ENCODE peak calls at places on chromosomes 7 and 10, in nine cellular contexts. H is left cardiac atrium; Z is activated T-cell treated with anti-CD3 and anti-CD28 coated beads, Interleukin-2, amount 50 U/mL, for 72 hours; T is pancreas; O is posterior cingulate gyrus; C is activated CD8-positive, alpha-beta memory T cell treated with anti-CD3 and anti-CD28 coated beads, Interleukin-2, amount 50 U/mL, for 48 hours; U is CD4-positive, alpha-beta T cell; V is activated gamma-delta T cell; J is HS-27A. E is an unnamed sample.

GRCh38 chr10:110681023-110681681 is 37.0 kb downstream of the RBM20 start:
- DNase-seq in H (peak), Z (peak), T (peak), O (peak), C (no peak), U (peak), V (no peak), J (no peak), E (no peak)

GRCh38 chr10:70942125-70942524 is 53.8 kb upstream of the PCBD1 start:
- DNase-seq in H (no peak), Z (no peak), T (no peak), O (no peak), C (no peak), U (no peak), V (no peak), J (no peak), E (no peak)

GRCh38 chr7:102030696-102031095 is 213.3 kb downstream of the CUX1 start:
- DNase-seq in H (no peak), Z (no peak), T (no peak), O (peak), C (no peak), U (no peak), V (no peak), J (no peak), E (no peak)

GRCh38 chr7:41567350-41568114 is 135.4 kb downstream of the INHBA start:
- DNase-seq in H (no peak), Z (no peak), T (no peak), O (no peak), C (no peak), U (no peak), V (no peak), J (no peak), E (no peak)

GRCh38 chr7:26334171-26334570 is 42.5 kb downstream of the SNX10 start:
- DNase-seq in H (no peak), Z (no peak), T (no peak), O (no peak), C (no peak), U (no peak), V (no peak), J (no peak), E (no peak)

GRCh38 chr7:268991-269390 is 21.0 kb upstream of the FOXL3 start:
- DNase-seq in H (peak), Z (no peak), T (no peak), O (peak), C (no peak), U (no peak), V (no peak), J (no peak), E (no peak)

GRCh38 chr10:127500098-127500497 is 49.0 kb upstream of the NPS start:
- DNase-seq in H (no peak), Z (no peak), T (no peak), O (no peak), C (no peak), U (no peak), V (no peak), J (no peak), E (no peak)

GRCh38 chr7:99839560-99840011 is 11.8 kb downstream of the CYP3A43 start:
- DNase-seq in H (no peak), Z (no peak), T (peak), O (no peak), C (no peak), U (no peak), V (no peak), J (no peak), E (no peak)

GRCh38 chr7:104550362-104550761 is 222.0 kb downstream of the LHFPL3 start:
- DNase-seq in H (no peak), Z (no peak), T (no peak), O (no peak), C (no peak), U (no peak), V (no peak), J (no peak), E (no peak)

GRCh38 chr7:108178393-108178792 is 48.2 kb upstream of the LAMB4 start:
- DNase-seq in H (no peak), Z (no peak), T (peak), O (no peak), C (no peak), U (no peak), V (no peak), J (no peak), E (no peak)

GRCh38 chr10:101783736-101784118 is 481 bp upstream of the NPM3 start:
- DNase-seq in H (no peak), Z (no peak), T (no peak), O (peak), C (no peak), U (no peak), V (no peak), J (no peak), E (no peak)

GRCh38 chr10:79305515-79305914 is 41.8 kb upstream of the PPIF start:
- DNase-seq in H (peak), Z (no peak), T (no peak), O (peak), C (no peak), U (no peak), V (no peak), J (no peak), E (no peak)

GRCh38 chr10:129464251-129464650 is 2.8 kb upstream of the MGMT start:
- DNase-seq in H (no peak), Z (no peak), T (no peak), O (no peak), C (no peak), U (no peak), V (no peak), J (no peak), E (no peak)

GRCh38 chr7:40945788-40946187 is 757.1 kb downstream of the INHBA start:
- DNase-seq in H (no peak), Z (no peak), T (no peak), O (no peak), C (no peak), U (no peak), V (no peak), J (no peak), E (no peak)

GRCh38 chr7:38932509-38933168 is 23.6 kb upstream of the VPS41 start:
- DNase-seq in H (peak), Z (peak), T (peak), O (peak), C (peak), U (peak), V (no peak), J (no peak), E (peak)

GRCh38 chr7:26777383-26777782 is 87.0 kb downstream of the SKAP2 start:
- DNase-seq in H (no peak), Z (no peak), T (no peak), O (no peak), C (no peak), U (no peak), V (no peak), J (no peak), E (no peak)

GRCh38 chr7:148394582-148394981 is 196.0 kb upstream of the C7orf33 start:
- DNase-seq in H (no peak), Z (no peak), T (no peak), O (no peak), C (no peak), U (no peak), V (no peak), J (no peak), E (no peak)

GRCh38 chr10:74227697-74228424 is 76.8 kb downstream of the ADK start:
- DNase-seq in H (no peak), Z (no peak), T (no peak), O (no peak), C (no peak), U (peak), V (no peak), J (no peak), E (no peak)

GRCh38 chr7:24576171-24577052 is 3.2 kb downstream of the PALS2 start:
- DNase-seq in H (no peak), Z (no peak), T (peak), O (peak), C (no peak), U (no peak), V (no peak), J (peak), E (no peak)

GRCh38 chr7:142872106-142872675 is 13.4 kb downstream of the TRPV6 start:
- DNase-seq in H (no peak), Z (no peak), T (no peak), O (no peak), C (peak), U (no peak), V (no peak), J (no peak), E (no peak)

GRCh38 chr7:31066516-31067130 is 14.5 kb downstream of the ADCYAP1R1 start:
- DNase-seq in H (no peak), Z (no peak), T (no peak), O (peak), C (no peak), U (no peak), V (no peak), J (no peak), E (no peak)

GRCh38 chr10:29150010-29150409 is 138.9 kb upstream of the LYZL1 start:
- DNase-seq in H (peak), Z (no peak), T (peak), O (no peak), C (no peak), U (no peak), V (no peak), J (no peak), E (no peak)

GRCh38 chr10:50503661-50504320 is 120.0 kb downstream of the SGMS1 start:
- DNase-seq in H (no peak), Z (no peak), T (no peak), O (no peak), C (no peak), U (no peak), V (no peak), J (no peak), E (no peak)

GRCh38 chr7:84070770-84071169 is 123.8 kb downstream of the SEMA3A start:
- DNase-seq in H (no peak), Z (no peak), T (no peak), O (no peak), C (no peak), U (no peak), V (no peak), J (no peak), E (no peak)

GRCh38 chr7:105246195-105247078 is 142.3 kb downstream of the SRPK2 start:
- DNase-seq in H (no peak), Z (no peak), T (no peak), O (no peak), C (no peak), U (no peak), V (no peak), J (no peak), E (no peak)